ENCODE peak calls at places on chromosomes 2 and 18, in eight cellular contexts. R, O, B, D, J, H, P and T are unnamed samples.

GRCh38 chr18:46559296-46559695 is 97.7 kb downstream of the LOXHD1 start:
- DNase-seq in P (no peak), O (no peak), H (no peak), J (no peak), D (no peak), R (no peak), B (no peak), T (no peak)

GRCh38 chr2:134278546-134278945 is 24.7 kb downstream of the MGAT5 start:
- DNase-seq in B (no peak), H (no peak), P (no peak), J (no peak), O (no peak), R (no peak), D (no peak), T (no peak)

GRCh38 chr2:64653174-64654062 is at the start of gene SERTAD2:
- DNase-seq in J (peak; percentile 98), P (peak; percentile 89), R (peak; percentile 32), D (no peak), H (peak; percentile 82), O (peak; percentile 65), B (peak; percentile 73), T (peak; percentile 87)

GRCh38 chr2:192669505-192670082 is 474.9 kb upstream of the TMEFF2 start:
- DNase-seq in H (no peak), O (no peak), P (no peak), R (no peak), D (no peak), B (no peak), J (no peak), T (no peak)

GRCh38 chr2:150309681-150310080 is 177.8 kb downstream of the RND3 start:
- DNase-seq in O (no peak), J (no peak), R (no peak), P (no peak), H (no peak), B (no peak), D (no peak), T (no peak)

GRCh38 chr2:10790228-10790973 is 22.2 kb downstream of the PDIA6 start:
- DNase-seq in H (no peak), D (no peak), O (no peak), R (no peak), J (no peak), B (no peak), P (no peak), T (no peak)

GRCh38 chr2:240963065-240963375 is 35.4 kb upstream of the SNED1 start:
- DNase-seq in D (no peak), P (no peak), J (no peak), O (no peak), R (no peak), H (no peak), B (no peak), T (no peak)

GRCh38 chr2:60706021-60706420 is 50.0 kb upstream of the PAPOLG start:
- DNase-seq in R (no peak), D (no peak), P (no peak), H (no peak), B (no peak), O (no peak), J (no peak), T (no peak)

GRCh38 chr2:9975805-9976447 is 24.4 kb downstream of the GRHL1 start:
- DNase-seq in O (peak; percentile 11), P (peak; percentile 12), J (no peak), H (no peak), D (peak; percentile 95), R (no peak), B (no peak), T (no peak)

GRCh38 chr2:136164377-136164776 is 46.4 kb upstream of the CXCR4 start:
- DNase-seq in R (no peak), D (no peak), J (no peak), O (no peak), B (no peak), H (no peak), P (no peak), T (no peak)

GRCh38 chr2:78861546-78861945 is 164.0 kb upstream of the REG3G start:
- DNase-seq in B (no peak), D (no peak), O (no peak), J (peak; percentile 16), R (no peak), P (peak; percentile 26), H (no peak), T (peak; percentile 11)

GRCh38 chr2:10080536-10081304 is 509 bp upstream of the CYS1 start:
- DNase-seq in H (peak; percentile 33), B (no peak), D (no peak), J (no peak), O (no peak), P (peak; percentile 54), R (no peak), T (no peak)

GRCh38 chr2:176152350-176153181 is 1.2 kb downstream of the HOXD4 start:
- DNase-seq in B (no peak), R (no peak), H (no peak), J (no peak), P (no peak), D (no peak), O (no peak), T (no peak)

GRCh38 chr2:176188218-176188968 is at the start of gene HOXD1:
- DNase-seq in H (peak; percentile 70), J (peak; percentile 95), O (no peak), R (no peak), D (no peak), P (no peak), B (peak; percentile 54), T (peak; percentile 76)

GRCh38 chr18:54392621-54393023 is 34.9 kb downstream of the C18orf54 start:
- DNase-seq in B (no peak), P (peak; percentile 88), H (no peak), O (no peak), D (peak; percentile 34), J (peak; percentile 52), R (no peak), T (peak; percentile 62)

GRCh38 chr18:59696311-59697235 is 650 bp downstream of the CCBE1 start:
- DNase-seq in D (no peak), R (no peak), J (no peak), H (peak; percentile 74), P (no peak), B (no peak), O (no peak), T (no peak)

GRCh38 chr2:241030883-241031282 is 32.5 kb downstream of the SNED1 start:
- DNase-seq in H (no peak), P (no peak), B (no peak), R (no peak), D (no peak), O (no peak), J (no peak), T (peak; percentile 45)

GRCh38 chr2:1884933-1885580 is 140.7 kb upstream of the PXDN start:
- DNase-seq in B (no peak), D (peak; percentile 44), P (no peak), R (no peak), O (no peak), H (no peak), J (no peak), T (no peak)

GRCh38 chr18:51568151-51568550 is 370.7 kb upstream of the MEX3C start:
- DNase-seq in J (no peak), O (no peak), P (no peak), D (no peak), R (no peak), H (no peak), B (no peak), T (no peak)

GRCh38 chr2:240436626-240437180 is 1.2 kb downstream of the GPC1 start:
- DNase-seq in B (no peak), O (no peak), P (no peak), R (no peak), D (no peak), J (no peak), H (no peak), T (no peak)

GRCh38 chr2:8453904-8454302 is 228.0 kb upstream of the ID2 start:
- DNase-seq in J (no peak), H (no peak), O (no peak), B (no peak), P (no peak), D (no peak), R (no peak), T (no peak)

GRCh38 chr2:179322289-179322688 is 57.7 kb upstream of the SESTD1 start:
- DNase-seq in J (no peak), H (no peak), R (no peak), O (no peak), B (no peak), P (no peak), D (no peak), T (no peak)

GRCh38 chr2:180607501-180608060 is 372.8 kb upstream of the UBE2E3 start:
- DNase-seq in P (no peak), R (no peak), D (no peak), J (no peak), H (no peak), O (no peak), B (no peak), T (peak; percentile 92)

GRCh38 chr2:234795272-234795920 is 156.4 kb upstream of the SH3BP4 start:
- DNase-seq in P (no peak), B (no peak), R (no peak), D (no peak), H (no peak), J (no peak), O (no peak), T (peak; percentile 36)

GRCh38 chr2:172089005-172089504 is 3.7 kb downstream of the DLX1 start:
- DNase-seq in H (no peak), D (no peak), O (no peak), J (no peak), R (no peak), B (no peak), P (no peak), T (no peak)

GRCh38 chr2:28465148-28465885 is 30.5 kb upstream of the PLB1 start:
- DNase-seq in P (no peak), D (no peak), O (no peak), R (no peak), J (no peak), B (no peak), H (no peak), T (no peak)

GRCh38 chr2:66432801-66433694 is 1.9 kb upstream of the MEIS1 start:
- DNase-seq in O (no peak), R (no peak), D (peak; percentile 93), J (peak; percentile 94), P (peak; percentile 96), B (peak; percentile 88), H (peak; percentile 90), T (peak; percentile 97)

GRCh38 chr2:62149708-62150107 is 46.2 kb upstream of the B3GNT2 start:
- DNase-seq in H (no peak), B (no peak), O (no peak), J (peak; percentile 67), R (no peak), P (no peak), D (peak; percentile 91), T (no peak)

GRCh38 chr2:46236006-46236875 is 61.0 kb upstream of the EPAS1 start:
- DNase-seq in H (no peak), B (no peak), P (no peak), J (peak; percentile 71), O (no peak), D (no peak), R (no peak), T (no peak)

GRCh38 chr2:105744909-105745853 is at the start of gene NCK2:
- DNase-seq in R (peak; percentile 17), B (no peak), O (no peak), J (peak; percentile 87), P (no peak), D (no peak), H (peak; percentile 44), T (peak; percentile 71)

GRCh38 chr2:101083613-101084012 is 67.6 kb downstream of the TBC1D8 start:
- DNase-seq in B (no peak), H (no peak), D (no peak), J (no peak), P (no peak), O (no peak), R (no peak), T (no peak)

GRCh38 chr18:58314284-58314683 is 270.3 kb downstream of the NEDD4L start:
- DNase-seq in J (no peak), P (no peak), D (peak; percentile 78), O (no peak), B (no peak), H (no peak), R (no peak), T (no peak)

GRCh38 chr2:36951574-36951973 is 14.8 kb downstream of the STRN start:
- DNase-seq in O (no peak), H (no peak), B (no peak), P (no peak), J (no peak), R (no peak), D (peak; percentile 10), T (no peak)

GRCh38 chr2:118246726-118247125 is 158.5 kb downstream of the INSIG2 start:
- DNase-seq in H (no peak), R (no peak), B (no peak), D (no peak), O (no peak), J (no peak), P (no peak), T (no peak)